ENCODE peak calls at places on chromosomes 2 and 18, in six cellular contexts. One of them, this sample, is unnamed.
A peak's percentile ranks its signal among the peaks of the same experiment; 100 is the strongest.

GRCh38 chr2:63127594-63127993 is 77.0 kb downstream of the OTX1 start:
- DNase-seq in heart right ventricle: no peak
- DNase-seq in choroid plexus epithelial cell: no peak
- DNase-seq in brain microvascular endothelial cell: no peak
- DNase-seq in WERI-Rb-1: no peak
- DNase-seq in left ventricle myocardium inferior: no peak
- DNase-seq in this sample: no peak

GRCh38 chr2:106223347-106223746 is 29.2 kb upstream of the UXS1 start:
- DNase-seq in choroid plexus epithelial cell: no peak
- DNase-seq in brain microvascular endothelial cell: no peak
- DNase-seq in WERI-Rb-1: no peak
- DNase-seq in left ventricle myocardium inferior: no peak
- DNase-seq in heart right ventricle: no peak
- DNase-seq in this sample: no peak

GRCh38 chr2:196399736-196400691 is 228.6 kb upstream of the STK17B start:
- DNase-seq in heart right ventricle: no peak
- DNase-seq in WERI-Rb-1: no peak
- DNase-seq in brain microvascular endothelial cell: peak; percentile 96
- DNase-seq in choroid plexus epithelial cell: peak; percentile 97
- DNase-seq in left ventricle myocardium inferior: no peak
- DNase-seq in this sample: peak; percentile 92

GRCh38 chr2:52084760-52085159 is 1052.8 kb upstream of the NRXN1 start:
- DNase-seq in choroid plexus epithelial cell: peak; percentile 5
- DNase-seq in brain microvascular endothelial cell: no peak
- DNase-seq in WERI-Rb-1: no peak
- DNase-seq in heart right ventricle: no peak
- DNase-seq in left ventricle myocardium inferior: no peak
- DNase-seq in this sample: no peak

GRCh38 chr18:1304392-1304992 is 399.8 kb downstream of the ADCYAP1 start:
- DNase-seq in left ventricle myocardium inferior: no peak
- DNase-seq in choroid plexus epithelial cell: no peak
- DNase-seq in brain microvascular endothelial cell: no peak
- DNase-seq in WERI-Rb-1: no peak
- DNase-seq in heart right ventricle: no peak
- DNase-seq in this sample: no peak

GRCh38 chr18:2826581-2826980 is 20.2 kb upstream of the EMILIN2 start:
- DNase-seq in left ventricle myocardium inferior: no peak
- DNase-seq in WERI-Rb-1: peak; percentile 59
- DNase-seq in brain microvascular endothelial cell: no peak
- DNase-seq in heart right ventricle: peak; percentile 14
- DNase-seq in choroid plexus epithelial cell: peak; percentile 62
- DNase-seq in this sample: no peak

GRCh38 chr2:213089438-213089837 is 62.0 kb downstream of the IKZF2 start:
- DNase-seq in heart right ventricle: no peak
- DNase-seq in WERI-Rb-1: no peak
- DNase-seq in choroid plexus epithelial cell: peak; percentile 64
- DNase-seq in left ventricle myocardium inferior: no peak
- DNase-seq in brain microvascular endothelial cell: peak; percentile 24
- DNase-seq in this sample: no peak

GRCh38 chr2:217729426-217730058 is 273.3 kb downstream of the TNS1 start:
- DNase-seq in heart right ventricle: peak; percentile 46
- DNase-seq in choroid plexus epithelial cell: no peak
- DNase-seq in WERI-Rb-1: peak; percentile 51
- DNase-seq in left ventricle myocardium inferior: peak; percentile 60
- DNase-seq in brain microvascular endothelial cell: no peak
- DNase-seq in this sample: no peak

GRCh38 chr2:218727502-218728165 is 17.0 kb downstream of the TTLL4 start:
- DNase-seq in WERI-Rb-1: no peak
- DNase-seq in heart right ventricle: no peak
- DNase-seq in choroid plexus epithelial cell: peak; percentile 62
- DNase-seq in brain microvascular endothelial cell: no peak
- DNase-seq in left ventricle myocardium inferior: no peak
- DNase-seq in this sample: peak; percentile 32

GRCh38 chr2:102094917-102095316 is 47.6 kb upstream of the IL1R1 start:
- DNase-seq in WERI-Rb-1: no peak
- DNase-seq in left ventricle myocardium inferior: no peak
- DNase-seq in brain microvascular endothelial cell: peak; percentile 96
- DNase-seq in heart right ventricle: no peak
- DNase-seq in choroid plexus epithelial cell: peak; percentile 95
- DNase-seq in this sample: peak; percentile 79

DNA sequence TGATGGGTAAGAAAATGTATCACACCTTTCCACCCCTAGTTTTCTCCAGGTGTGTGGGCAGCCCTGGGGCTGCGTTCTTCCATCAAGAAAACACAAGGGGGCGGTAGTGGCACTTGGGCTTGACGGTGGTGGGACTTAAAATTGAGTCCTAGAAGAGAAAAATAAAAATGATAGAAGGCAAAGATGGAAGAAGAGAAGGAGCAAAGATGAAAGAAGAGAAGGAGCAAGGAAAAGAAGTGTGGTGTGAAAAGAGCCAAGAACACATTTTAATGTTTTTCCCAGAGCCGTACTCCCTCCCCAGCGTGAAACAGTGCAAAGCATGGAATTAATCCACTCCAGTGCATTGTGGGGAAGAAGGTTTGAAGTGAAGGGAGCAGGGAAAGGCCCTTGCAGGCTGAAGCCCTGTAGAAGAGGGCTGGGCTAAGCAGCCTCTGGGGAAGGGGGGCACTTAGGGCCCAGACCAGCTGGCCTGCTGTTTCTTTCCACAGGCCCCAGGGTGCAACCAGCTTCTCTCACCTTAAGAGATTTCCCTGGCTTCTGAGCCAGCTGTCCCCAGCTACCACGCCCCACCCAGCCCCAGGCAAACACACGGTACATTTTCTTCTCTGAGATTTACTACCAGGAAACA is 256.8 kb downstream of the RNF152 start:
- DNase-seq in WERI-Rb-1: peak; percentile 97
- DNase-seq in choroid plexus epithelial cell: peak; percentile 80
- DNase-seq in heart right ventricle: peak; percentile 32
- DNase-seq in brain microvascular endothelial cell: peak; percentile 35
- DNase-seq in left ventricle myocardium inferior: peak; percentile 40
- DNase-seq in this sample: peak; percentile 67
- TF ChIP-seq CTCF in WERI-Rb-1: peak; percentile 71
- TF ChIP-seq CTCF in choroid plexus epithelial cell: peak; percentile 98
- TF ChIP-seq CTCF in heart right ventricle: peak; percentile 93
- TF ChIP-seq CTCF in brain microvascular endothelial cell: peak; percentile 94
- TF ChIP-seq CTCF in left ventricle myocardium inferior: peak; percentile 92
- TF ChIP-seq CTCF in this sample: peak; percentile 92

GRCh38 chr2:231125272-231125671 is 430 bp upstream of the HTR2B start:
- DNase-seq in heart right ventricle: no peak
- DNase-seq in choroid plexus epithelial cell: no peak
- DNase-seq in WERI-Rb-1: no peak
- DNase-seq in left ventricle myocardium inferior: no peak
- DNase-seq in brain microvascular endothelial cell: no peak
- DNase-seq in this sample: no peak

GRCh38 chr2:231127480-231127879 is 2.6 kb upstream of the HTR2B start:
- DNase-seq in choroid plexus epithelial cell: no peak
- DNase-seq in WERI-Rb-1: no peak
- DNase-seq in brain microvascular endothelial cell: no peak
- DNase-seq in left ventricle myocardium inferior: no peak
- DNase-seq in heart right ventricle: no peak
- DNase-seq in this sample: no peak

GRCh38 chr2:231126123-231126522 is 1.3 kb upstream of the HTR2B start:
- DNase-seq in WERI-Rb-1: no peak
- DNase-seq in heart right ventricle: no peak
- DNase-seq in left ventricle myocardium inferior: no peak
- DNase-seq in choroid plexus epithelial cell: no peak
- DNase-seq in brain microvascular endothelial cell: no peak
- DNase-seq in this sample: no peak

GRCh38 chr2:231123362-231123898 is 1.4 kb downstream of the HTR2B start:
- DNase-seq in left ventricle myocardium inferior: no peak
- DNase-seq in WERI-Rb-1: no peak
- DNase-seq in brain microvascular endothelial cell: peak; percentile 39
- DNase-seq in choroid plexus epithelial cell: peak; percentile 84
- DNase-seq in heart right ventricle: no peak
- DNase-seq in this sample: peak; percentile 52

DNA sequence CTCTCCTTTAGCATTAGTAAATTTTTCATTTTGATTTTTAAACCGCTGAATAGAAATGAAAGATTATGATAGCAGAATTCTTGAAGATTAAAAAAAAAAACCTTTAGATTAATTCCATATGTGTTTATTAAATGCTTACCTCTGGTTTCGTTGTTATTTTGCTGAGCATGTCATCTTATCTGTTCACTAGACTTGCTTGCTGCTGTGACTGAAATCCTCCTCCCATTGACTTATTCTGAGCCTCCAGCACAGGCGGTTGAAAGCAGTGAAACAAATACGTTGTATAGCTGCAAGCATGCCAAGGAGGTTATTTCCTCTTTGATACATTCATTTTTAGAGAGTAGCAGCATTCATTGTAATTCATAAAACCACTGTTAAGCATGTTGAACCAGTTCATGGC is at the start of gene HTR2B:
- DNase-seq in heart right ventricle: no peak
- DNase-seq in WERI-Rb-1: no peak
- DNase-seq in choroid plexus epithelial cell: peak; percentile 90
- DNase-seq in brain microvascular endothelial cell: no peak
- DNase-seq in left ventricle myocardium inferior: no peak
- DNase-seq in this sample: no peak
- H3K4me3 ChIP-seq in heart right ventricle: peak within 1 kb of the TSS; percentile 41
- H3K4me3 ChIP-seq in WERI-Rb-1: no peak within 1 kb of the TSS
- H3K4me3 ChIP-seq in choroid plexus epithelial cell: peak within 1 kb of the TSS; percentile 60
- H3K4me3 ChIP-seq in brain microvascular endothelial cell: no peak within 1 kb of the TSS
- H3K4me3 ChIP-seq in left ventricle myocardium inferior: peak within 1 kb of the TSS; percentile 38
- H3K4me3 ChIP-seq in this sample: peak within 1 kb of the TSS; percentile 0

GRCh38 chr2:200962821-200963128 is 685 bp downstream of the ORC2 start:
- DNase-seq in heart right ventricle: no peak
- DNase-seq in brain microvascular endothelial cell: no peak
- DNase-seq in left ventricle myocardium inferior: no peak
- DNase-seq in choroid plexus epithelial cell: no peak
- DNase-seq in WERI-Rb-1: no peak
- DNase-seq in this sample: no peak

GRCh38 chr2:200968162-200968561 is 4.7 kb upstream of the ORC2 start:
- DNase-seq in left ventricle myocardium inferior: no peak
- DNase-seq in brain microvascular endothelial cell: no peak
- DNase-seq in choroid plexus epithelial cell: no peak
- DNase-seq in WERI-Rb-1: no peak
- DNase-seq in heart right ventricle: no peak
- DNase-seq in this sample: no peak

GRCh38 chr2:200966770-200967169 is 3.3 kb upstream of the ORC2 start:
- DNase-seq in left ventricle myocardium inferior: no peak
- DNase-seq in WERI-Rb-1: no peak
- DNase-seq in brain microvascular endothelial cell: peak; percentile 88
- DNase-seq in heart right ventricle: no peak
- DNase-seq in choroid plexus epithelial cell: peak; percentile 88
- DNase-seq in this sample: peak; percentile 80

GRCh38 chr2:200963129-200963917 is at the start of gene ORC2:
- DNase-seq in heart right ventricle: peak; percentile 95
- DNase-seq in left ventricle myocardium inferior: peak; percentile 93
- DNase-seq in choroid plexus epithelial cell: peak; percentile 96
- DNase-seq in brain microvascular endothelial cell: peak; percentile 91
- DNase-seq in WERI-Rb-1: peak; percentile 95
- DNase-seq in this sample: peak; percentile 96

DNA sequence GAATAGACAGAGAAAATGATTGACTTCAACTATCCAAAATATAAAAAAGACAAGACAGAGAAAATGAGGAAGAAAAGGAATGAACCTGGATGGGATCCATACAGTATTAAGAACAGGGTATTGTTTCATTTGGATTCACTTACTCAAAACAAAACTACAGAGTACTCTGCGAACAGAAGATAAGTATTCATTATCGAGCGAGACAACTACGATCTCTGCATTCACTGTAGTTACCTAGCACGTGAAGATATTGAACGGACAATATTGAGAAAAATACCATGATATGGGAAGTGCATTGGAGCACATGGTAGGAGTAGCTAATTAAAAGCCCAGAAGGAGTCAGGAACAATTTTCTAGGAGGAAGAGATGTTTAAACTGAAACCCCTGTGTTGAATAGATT is 1.0 kb upstream of the ORC2 start:
- DNase-seq in heart right ventricle: no peak
- DNase-seq in brain microvascular endothelial cell: no peak
- DNase-seq in left ventricle myocardium inferior: no peak
- DNase-seq in choroid plexus epithelial cell: no peak
- DNase-seq in WERI-Rb-1: no peak
- DNase-seq in this sample: no peak
- TF ChIP-seq CTCF in heart right ventricle: no peak
- TF ChIP-seq CTCF in brain microvascular endothelial cell: no peak
- TF ChIP-seq CTCF in left ventricle myocardium inferior: no peak
- TF ChIP-seq CTCF in choroid plexus epithelial cell: no peak
- TF ChIP-seq CTCF in WERI-Rb-1: no peak
- TF ChIP-seq CTCF in this sample: no peak

DNA sequence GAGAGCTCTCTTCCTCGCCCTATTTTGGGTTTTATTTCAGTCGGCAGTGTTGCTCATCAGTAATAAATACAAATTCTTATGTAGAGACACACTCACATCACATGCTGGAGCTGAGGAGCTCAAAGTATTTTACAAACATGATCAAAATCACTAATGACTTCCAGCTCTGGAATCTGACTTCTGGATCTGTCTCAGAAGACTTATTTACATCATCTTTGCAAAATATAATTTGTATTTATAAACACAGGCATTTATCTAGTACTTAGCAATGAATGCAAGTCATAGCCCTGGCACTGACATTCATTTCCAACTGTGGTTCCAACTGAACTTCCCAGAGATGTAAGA is 327.1 kb downstream of the NCKAP5 start:
- DNase-seq in heart right ventricle: no peak
- DNase-seq in WERI-Rb-1: no peak
- DNase-seq in brain microvascular endothelial cell: peak; percentile 35
- DNase-seq in left ventricle myocardium inferior: no peak
- DNase-seq in choroid plexus epithelial cell: peak; percentile 38
- DNase-seq in this sample: peak; percentile 41
- H3K4me3 ChIP-seq in heart right ventricle: peak overlapping the region; percentile 22
- H3K4me3 ChIP-seq in WERI-Rb-1: no peak overlapping the region
- H3K4me3 ChIP-seq in brain microvascular endothelial cell: peak overlapping the region; percentile 9
- H3K4me3 ChIP-seq in left ventricle myocardium inferior: peak overlapping the region; percentile 36
- H3K4me3 ChIP-seq in choroid plexus epithelial cell: peak overlapping the region; percentile 32
- H3K4me3 ChIP-seq in this sample: peak overlapping the region; percentile 14

GRCh38 chr18:50427896-50428295 is 53.0 kb downstream of the SKA1 start:
- DNase-seq in heart right ventricle: no peak
- DNase-seq in choroid plexus epithelial cell: no peak
- DNase-seq in left ventricle myocardium inferior: no peak
- DNase-seq in brain microvascular endothelial cell: no peak
- DNase-seq in WERI-Rb-1: no peak
- DNase-seq in this sample: no peak

GRCh38 chr18:50432915-50433314 is 58.1 kb downstream of the SKA1 start:
- DNase-seq in choroid plexus epithelial cell: no peak
- DNase-seq in left ventricle myocardium inferior: no peak
- DNase-seq in brain microvascular endothelial cell: no peak
- DNase-seq in WERI-Rb-1: no peak
- DNase-seq in heart right ventricle: no peak
- DNase-seq in this sample: no peak

GRCh38 chr18:50424877-50425690 is 50.2 kb downstream of the SKA1 start:
- DNase-seq in left ventricle myocardium inferior: peak; percentile 53
- DNase-seq in heart right ventricle: peak; percentile 30
- DNase-seq in WERI-Rb-1: no peak
- DNase-seq in brain microvascular endothelial cell: peak; percentile 60
- DNase-seq in choroid plexus epithelial cell: peak; percentile 92
- DNase-seq in this sample: no peak

GRCh38 chr18:50428531-50429206 is 53.8 kb downstream of the SKA1 start:
- DNase-seq in brain microvascular endothelial cell: no peak
- DNase-seq in WERI-Rb-1: no peak
- DNase-seq in choroid plexus epithelial cell: no peak
- DNase-seq in left ventricle myocardium inferior: no peak
- DNase-seq in heart right ventricle: no peak
- DNase-seq in this sample: no peak

GRCh38 chr18:50429207-50429948 is 54.5 kb downstream of the SKA1 start:
- DNase-seq in WERI-Rb-1: no peak
- DNase-seq in choroid plexus epithelial cell: peak; percentile 55
- DNase-seq in brain microvascular endothelial cell: peak; percentile 22
- DNase-seq in heart right ventricle: no peak
- DNase-seq in left ventricle myocardium inferior: no peak
- DNase-seq in this sample: peak; percentile 32
- TF ChIP-seq CTCF in WERI-Rb-1: peak; percentile 32
- TF ChIP-seq CTCF in choroid plexus epithelial cell: peak; percentile 52
- TF ChIP-seq CTCF in brain microvascular endothelial cell: peak; percentile 38
- TF ChIP-seq CTCF in heart right ventricle: peak; percentile 58
- TF ChIP-seq CTCF in left ventricle myocardium inferior: peak; percentile 58
- TF ChIP-seq CTCF in this sample: peak; percentile 38